ENCODE peak calls at places on chromosomes 7 and 10, in eight cellular contexts. Y is spleen; N is PC-9; I is fibroblast of lung; U is prostate gland; L is tibial nerve; T is cardiac muscle cell; P is CD8-positive, alpha-beta memory T cell. Q is an unnamed sample.

GRCh38 chr10:1514641-1515040 is 222.7 kb downstream of the ADARB2 start:
- DNase-seq in L (peak; percentile 50), Y (no peak), U (no peak), I (no peak), T (no peak), P (no peak), N (no peak), Q (no peak)

GRCh38 chr7:97004931-97005763 is at the start of gene DLX6:
- DNase-seq in L (no peak), N (no peak), T (peak; percentile 78), I (peak; percentile 47), Y (no peak), P (no peak), U (no peak), Q (no peak)

GRCh38 chr7:151140826-151141225 is 26.7 kb downstream of the GBX1 start:
- DNase-seq in P (no peak), L (no peak), U (no peak), N (no peak), I (no peak), T (no peak), Y (no peak), Q (no peak)

GRCh38 chr7:137086896-137087295 is 218.4 kb downstream of the CHRM2 start:
- DNase-seq in N (no peak), I (no peak), Y (no peak), P (no peak), U (no peak), L (no peak), T (no peak), Q (no peak)

GRCh38 chr7:90512841-90513254 is 43.4 kb downstream of the PTTG1IP2 start:
- DNase-seq in L (no peak), T (no peak), U (no peak), I (peak; percentile 45), Y (no peak), N (no peak), P (no peak), Q (no peak)

GRCh38 chr7:5667391-5667790 is 114.1 kb downstream of the RNF216 start:
- DNase-seq in I (no peak), T (peak; percentile 57), N (peak; percentile 14), Y (no peak), U (peak; percentile 26), P (no peak), L (no peak), Q (no peak)

GRCh38 chr7:104368006-104368405 is 39.6 kb downstream of the LHFPL3 start:
- DNase-seq in N (no peak), U (no peak), Y (no peak), I (no peak), P (no peak), L (no peak), T (peak; percentile 1), Q (no peak)

GRCh38 chr7:69757990-69758430 is 159.7 kb downstream of the AUTS2 start:
- DNase-seq in Y (no peak), I (peak; percentile 69), N (no peak), L (no peak), T (no peak), U (no peak), P (no peak), Q (no peak)

GRCh38 chr7:83996879-83997278 is 197.7 kb downstream of the SEMA3A start:
- DNase-seq in L (no peak), T (no peak), P (no peak), Y (no peak), U (no peak), I (peak; percentile 75), N (no peak), Q (no peak)

GRCh38 chr7:78769551-78770101 is 683.8 kb downstream of the MAGI2 start:
- DNase-seq in L (no peak), Y (no peak), N (no peak), I (peak; percentile 13), P (no peak), T (peak; percentile 18), U (no peak), Q (no peak)

GRCh38 chr7:151233111-151233701 is 923 bp downstream of the CHPF2 start:
- DNase-seq in T (peak; percentile 39), N (peak; percentile 55), Y (peak; percentile 87), I (peak; percentile 64), U (peak; percentile 33), P (peak; percentile 51), L (no peak), Q (peak; percentile 18)

GRCh38 chr7:20219062-20219445 is 1.9 kb upstream of the MACC1 start:
- DNase-seq in U (no peak), L (no peak), Y (no peak), N (no peak), T (no peak), I (no peak), P (no peak), Q (no peak)

GRCh38 chr10:8138471-8138870 is 84.0 kb downstream of the GATA3 start:
- DNase-seq in I (no peak), L (no peak), P (no peak), N (no peak), U (no peak), Y (no peak), T (no peak), Q (no peak)

GRCh38 chr10:69716711-69717560 is 84.8 kb upstream of the COL13A1 start:
- DNase-seq in Y (no peak), N (peak; percentile 66), I (peak; percentile 49), U (peak; percentile 59), L (no peak), T (peak; percentile 89), P (peak; percentile 19), Q (no peak)

GRCh38 chr10:121459765-121460453 is 138.3 kb downstream of the FGFR2 start:
- DNase-seq in N (no peak), Y (no peak), L (no peak), P (no peak), U (no peak), T (no peak), I (no peak), Q (peak; percentile 18)

GRCh38 chr7:143043391-143043790 is 8.8 kb upstream of the OR6V1 start:
- DNase-seq in P (no peak), I (no peak), Y (no peak), N (no peak), T (no peak), L (no peak), U (no peak), Q (no peak)

GRCh38 chr7:143048827-143049226 is 3.3 kb upstream of the OR6V1 start:
- DNase-seq in P (no peak), Y (no peak), L (no peak), U (no peak), T (no peak), N (no peak), I (no peak), Q (no peak)

GRCh38 chr7:143049380-143049779 is 2.8 kb upstream of the OR6V1 start:
- DNase-seq in I (no peak), Y (no peak), P (no peak), N (no peak), L (no peak), T (no peak), U (no peak), Q (no peak)

GRCh38 chr7:143047327-143047726 is 4.8 kb upstream of the OR6V1 start:
- DNase-seq in U (no peak), Y (no peak), I (no peak), T (no peak), L (no peak), P (no peak), N (no peak), Q (no peak)

GRCh38 chr7:143046334-143046935 is 5.7 kb upstream of the OR6V1 start:
- DNase-seq in T (no peak), N (no peak), U (peak; percentile 68), P (no peak), L (no peak), Y (no peak), I (no peak), Q (no peak)
- H3K36me3 ChIP-seq in T (no peaks in the 10 kb centered on the region), N (no peaks in the 10 kb centered on the region), U (no peaks in the 10 kb centered on the region), P (no peaks in the 10 kb centered on the region), L (no peaks in the 10 kb centered on the region), Y (no peaks in the 10 kb centered on the region), I (no peaks in the 10 kb centered on the region), Q (no peaks in the 10 kb centered on the region)

GRCh38 chr7:102198557-102198956 is 88.1 kb upstream of the SH2B2 start:
- DNase-seq in T (no peak), L (no peak), Y (no peak), P (no peak), U (no peak), I (no peak), N (no peak), Q (no peak)

GRCh38 chr7:102195361-102195760 is 91.3 kb upstream of the SH2B2 start:
- DNase-seq in Y (no peak), N (no peak), I (no peak), P (no peak), L (no peak), U (no peak), T (no peak), Q (no peak)

GRCh38 chr7:102197599-102197998 is 89.1 kb upstream of the SH2B2 start:
- DNase-seq in I (no peak), Y (no peak), T (no peak), L (no peak), U (no peak), P (no peak), N (no peak), Q (no peak)

GRCh38 chr7:102196028-102196427 is 90.6 kb upstream of the SH2B2 start:
- DNase-seq in P (no peak), U (no peak), T (no peak), N (no peak), L (no peak), Y (no peak), I (no peak), Q (no peak)

DNA sequence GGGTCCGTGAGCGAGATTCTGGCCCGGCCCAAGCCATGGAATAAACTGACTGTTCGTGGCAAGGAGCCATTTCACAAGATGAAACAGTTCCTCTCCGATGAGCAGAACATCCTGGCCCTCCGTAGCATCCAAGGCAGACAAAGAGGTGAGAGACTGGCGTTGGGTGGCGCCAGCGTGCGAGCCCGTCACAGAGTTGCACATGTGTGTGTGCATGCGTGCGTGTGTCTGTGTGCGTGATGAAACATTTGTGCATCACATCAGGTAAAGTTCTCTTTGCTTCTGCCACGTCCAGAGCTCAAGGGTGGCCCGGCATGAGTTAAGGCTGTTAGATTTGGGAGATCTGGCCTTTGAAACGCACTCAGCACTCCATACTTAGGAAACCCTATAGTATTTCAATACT is 89.5 kb upstream of the SH2B2 start:
- DNase-seq in L (no peak), T (no peak), I (no peak), N (no peak), P (no peak), Y (no peak), U (no peak), Q (no peak)
- H3K36me3 ChIP-seq in L (peaks cover 2% of the 10 kb centered on the region), T (peaks cover 24% of the 10 kb centered on the region), I (peaks cover 5% of the 10 kb centered on the region), N (no peaks in the 10 kb centered on the region), P (no peaks in the 10 kb centered on the region), Y (peaks cover 58% of the 10 kb centered on the region), U (no peaks in the 10 kb centered on the region), Q (peaks cover 18% of the 10 kb centered on the region)

DNA sequence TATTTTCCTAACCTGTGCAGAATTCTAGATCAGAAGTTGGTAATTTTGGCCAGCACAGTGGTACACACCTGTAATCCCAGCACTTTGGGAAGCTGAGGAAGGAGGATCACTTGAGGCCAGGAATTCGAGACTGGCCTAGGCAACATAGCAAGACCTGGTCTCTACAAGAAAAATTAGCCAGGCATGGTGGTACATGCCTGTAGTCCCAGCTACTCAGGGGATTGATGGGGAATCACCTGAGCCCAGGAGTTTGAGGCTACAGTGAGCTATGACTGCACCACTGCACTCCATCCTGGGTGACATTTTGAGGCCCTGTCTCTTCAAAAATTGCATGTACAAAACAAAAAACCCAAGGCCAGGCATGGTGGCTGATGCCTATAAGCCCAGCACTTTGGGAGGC is 8.6 kb downstream of the PGAM1 start:
- DNase-seq in U (no peak), P (no peak), L (no peak), I (no peak), T (no peak), N (no peak), Y (no peak), Q (no peak)
- H3K36me3 ChIP-seq in U (peaks cover 22% of the 10 kb centered on the region), P (peaks cover 49% of the 10 kb centered on the region), L (no peaks in the 10 kb centered on the region), I (peaks cover 12% of the 10 kb centered on the region), T (peaks cover 63% of the 10 kb centered on the region), N (peaks cover 1% of the 10 kb centered on the region), Y (peaks cover 84% of the 10 kb centered on the region), Q (peaks cover 18% of the 10 kb centered on the region)

GRCh38 chr10:48821692-48822091 is 117.9 kb downstream of the LRRC18 start:
- DNase-seq in Y (no peak), T (no peak), L (no peak), N (no peak), P (no peak), I (no peak), U (no peak), Q (no peak)
- H3K36me3 ChIP-seq in Y (peaks cover 3% of the 10 kb centered on the region), T (no peaks in the 10 kb centered on the region), L (no peaks in the 10 kb centered on the region), N (no peaks in the 10 kb centered on the region), P (no peaks in the 10 kb centered on the region), I (no peaks in the 10 kb centered on the region), U (no peaks in the 10 kb centered on the region), Q (no peaks in the 10 kb centered on the region)